ENCODE peak calls at places on chromosome 17, in five cellular contexts. One of them, this sample, is unnamed.

GRCh38 chr17:28255616-28256015 is 63.4 kb upstream of the TMEM97 start:
- DNase-seq in GM12865: no peak
- DNase-seq in heart left ventricle: no peak
- DNase-seq in NCI-H2029 treated with DMSO at 0.1 percent for 48 hours: no peak
- DNase-seq in heart right ventricle: no peak
- DNase-seq in this sample: no peak

GRCh38 chr17:76002100-76002499 is 1.4 kb downstream of the CDK3 start:
- DNase-seq in heart left ventricle: no peak
- DNase-seq in NCI-H2029 treated with DMSO at 0.1 percent for 48 hours: no peak
- DNase-seq in heart right ventricle: no peak
- DNase-seq in GM12865: no peak
- DNase-seq in this sample: no peak

GRCh38 chr17:79131701-79132100 is 57.1 kb downstream of the ENGASE start:
- DNase-seq in heart right ventricle: no peak
- DNase-seq in heart left ventricle: no peak
- DNase-seq in NCI-H2029 treated with DMSO at 0.1 percent for 48 hours: no peak
- DNase-seq in GM12865: no peak
- DNase-seq in this sample: no peak

GRCh38 chr17:18225562-18226283 is at the start of gene LLGL1:
- DNase-seq in heart right ventricle: no peak
- DNase-seq in GM12865: no peak
- DNase-seq in NCI-H2029 treated with DMSO at 0.1 percent for 48 hours: no peak
- DNase-seq in heart left ventricle: no peak
- DNase-seq in this sample: no peak

GRCh38 chr17:80441133-80441578 is 26.2 kb downstream of the ENDOV start:
- DNase-seq in NCI-H2029 treated with DMSO at 0.1 percent for 48 hours: no peak
- DNase-seq in heart left ventricle: no peak
- DNase-seq in GM12865: peak; percentile 45
- DNase-seq in heart right ventricle: peak; percentile 51
- DNase-seq in this sample: no peak

GRCh38 chr17:4082136-4082924 is 60.5 kb downstream of the ZZEF1 start:
- DNase-seq in heart left ventricle: no peak
- DNase-seq in GM12865: no peak
- DNase-seq in heart right ventricle: no peak
- DNase-seq in NCI-H2029 treated with DMSO at 0.1 percent for 48 hours: no peak
- DNase-seq in this sample: peak; percentile 22

GRCh38 chr17:41308251-41308917 is 725 bp downstream of the KRTAP16-1 start:
- DNase-seq in NCI-H2029 treated with DMSO at 0.1 percent for 48 hours: peak; percentile 82
- DNase-seq in GM12865: peak; percentile 57
- DNase-seq in heart left ventricle: peak; percentile 85
- DNase-seq in heart right ventricle: peak; percentile 70
- DNase-seq in this sample: peak; percentile 10

GRCh38 chr17:16910341-16910740 is 61.6 kb downstream of the TNFRSF13B start:
- DNase-seq in heart right ventricle: no peak
- DNase-seq in GM12865: no peak
- DNase-seq in heart left ventricle: no peak
- DNase-seq in NCI-H2029 treated with DMSO at 0.1 percent for 48 hours: no peak
- DNase-seq in this sample: no peak

GRCh38 chr17:39150795-39151679 is at the start of gene PLXDC1:
- DNase-seq in NCI-H2029 treated with DMSO at 0.1 percent for 48 hours: no peak
- DNase-seq in GM12865: no peak
- DNase-seq in heart right ventricle: peak; percentile 40
- DNase-seq in heart left ventricle: no peak
- DNase-seq in this sample: no peak

GRCh38 chr17:2542456-2542855 is 30.8 kb upstream of the METTL16 start:
- DNase-seq in GM12865: peak; percentile 51
- DNase-seq in heart right ventricle: no peak
- DNase-seq in NCI-H2029 treated with DMSO at 0.1 percent for 48 hours: no peak
- DNase-seq in heart left ventricle: no peak
- DNase-seq in this sample: no peak

GRCh38 chr17:231191-231965 is 49.9 kb upstream of the DOC2B start:
- DNase-seq in heart right ventricle: no peak
- DNase-seq in NCI-H2029 treated with DMSO at 0.1 percent for 48 hours: no peak
- DNase-seq in GM12865: no peak
- DNase-seq in heart left ventricle: peak; percentile 6
- DNase-seq in this sample: no peak

GRCh38 chr17:27236710-27237315 is 57.1 kb upstream of the WSB1 start:
- DNase-seq in GM12865: peak; percentile 83
- DNase-seq in NCI-H2029 treated with DMSO at 0.1 percent for 48 hours: no peak
- DNase-seq in heart left ventricle: peak; percentile 64
- DNase-seq in heart right ventricle: no peak
- DNase-seq in this sample: peak; percentile 66

GRCh38 chr17:39178516-39178915 is 12.6 kb upstream of the ARL5C start:
- DNase-seq in GM12865: no peak
- DNase-seq in heart right ventricle: no peak
- DNase-seq in NCI-H2029 treated with DMSO at 0.1 percent for 48 hours: no peak
- DNase-seq in heart left ventricle: no peak
- DNase-seq in this sample: peak; percentile 61

GRCh38 chr17:32901743-32902142 is 24.8 kb upstream of the MYO1D start:
- DNase-seq in GM12865: no peak
- DNase-seq in heart left ventricle: no peak
- DNase-seq in NCI-H2029 treated with DMSO at 0.1 percent for 48 hours: no peak
- DNase-seq in heart right ventricle: no peak
- DNase-seq in this sample: no peak

GRCh38 chr17:80855968-80856862 is 135.4 kb upstream of the CHMP6 start:
- DNase-seq in heart left ventricle: peak; percentile 40
- DNase-seq in heart right ventricle: no peak
- DNase-seq in GM12865: peak; percentile 95
- DNase-seq in NCI-H2029 treated with DMSO at 0.1 percent for 48 hours: no peak
- DNase-seq in this sample: peak; percentile 98

GRCh38 chr17:34637041-34637547 is 57.7 kb downstream of the TMEM132E start:
- DNase-seq in heart left ventricle: no peak
- DNase-seq in GM12865: no peak
- DNase-seq in NCI-H2029 treated with DMSO at 0.1 percent for 48 hours: no peak
- DNase-seq in heart right ventricle: no peak
- DNase-seq in this sample: no peak

GRCh38 chr17:48500435-48501426 is 30.1 kb downstream of the HOXB1 start:
- DNase-seq in heart right ventricle: no peak
- DNase-seq in GM12865: peak; percentile 42
- DNase-seq in NCI-H2029 treated with DMSO at 0.1 percent for 48 hours: no peak
- DNase-seq in heart left ventricle: no peak
- DNase-seq in this sample: no peak

GRCh38 chr17:39027037-39027436 is 59.8 kb upstream of the FBXO47 start:
- DNase-seq in NCI-H2029 treated with DMSO at 0.1 percent for 48 hours: peak; percentile 54
- DNase-seq in heart right ventricle: peak; percentile 82
- DNase-seq in heart left ventricle: peak; percentile 90
- DNase-seq in GM12865: no peak
- DNase-seq in this sample: no peak

GRCh38 chr17:37299257-37299985 is 76.4 kb upstream of the C17orf78 start:
- DNase-seq in NCI-H2029 treated with DMSO at 0.1 percent for 48 hours: no peak
- DNase-seq in heart right ventricle: no peak
- DNase-seq in GM12865: no peak
- DNase-seq in heart left ventricle: no peak
- DNase-seq in this sample: peak; percentile 20

GRCh38 chr17:63598284-63598683 is 2.4 kb upstream of the TACO1 start:
- DNase-seq in GM12865: no peak
- DNase-seq in NCI-H2029 treated with DMSO at 0.1 percent for 48 hours: no peak
- DNase-seq in heart right ventricle: no peak
- DNase-seq in heart left ventricle: no peak
- DNase-seq in this sample: peak; percentile 24

GRCh38 chr17:49290690-49291326 is 60.2 kb upstream of the PHOSPHO1 start:
- DNase-seq in heart left ventricle: no peak
- DNase-seq in GM12865: peak; percentile 14
- DNase-seq in NCI-H2029 treated with DMSO at 0.1 percent for 48 hours: no peak
- DNase-seq in heart right ventricle: no peak
- DNase-seq in this sample: peak; percentile 33

GRCh38 chr17:46832945-46833839 is 14.7 kb upstream of the WNT3 start:
- DNase-seq in heart right ventricle: no peak
- DNase-seq in GM12865: no peak
- DNase-seq in heart left ventricle: no peak
- DNase-seq in NCI-H2029 treated with DMSO at 0.1 percent for 48 hours: peak; percentile 6
- DNase-seq in this sample: peak; percentile 46

GRCh38 chr17:10699861-10700260 is 2.5 kb downstream of the ADPRM start:
- DNase-seq in heart right ventricle: no peak
- DNase-seq in heart left ventricle: no peak
- DNase-seq in NCI-H2029 treated with DMSO at 0.1 percent for 48 hours: no peak
- DNase-seq in GM12865: peak; percentile 28
- DNase-seq in this sample: no peak

GRCh38 chr17:2264023-2264860 is 39.3 kb downstream of the SMG6 start:
- DNase-seq in heart left ventricle: no peak
- DNase-seq in NCI-H2029 treated with DMSO at 0.1 percent for 48 hours: no peak
- DNase-seq in GM12865: no peak
- DNase-seq in heart right ventricle: no peak
- DNase-seq in this sample: no peak

GRCh38 chr17:62093188-62094155 is 28.4 kb upstream of the MED13 start:
- DNase-seq in GM12865: peak; percentile 89
- DNase-seq in heart left ventricle: no peak
- DNase-seq in heart right ventricle: no peak
- DNase-seq in NCI-H2029 treated with DMSO at 0.1 percent for 48 hours: no peak
- DNase-seq in this sample: peak; percentile 99

GRCh38 chr17:41972571-41973411 is 6.2 kb downstream of the CNP start:
- DNase-seq in heart left ventricle: peak; percentile 63
- DNase-seq in GM12865: peak; percentile 78
- DNase-seq in heart right ventricle: peak; percentile 55
- DNase-seq in NCI-H2029 treated with DMSO at 0.1 percent for 48 hours: no peak
- DNase-seq in this sample: no peak